ENCODE peak calls at places on chromosomes 13 and 19, in five cellular contexts. V is left lung, O is OCI-LY7, B is fibroblast of lung, H is esophagus squamous epithelium. M is an unnamed sample.

GRCh38 chr19:36028313-36029041 is 4.2 kb downstream of the CLIP3 start:
- DNase-seq in V (no peak), H (no peak), O (no peak), B (no peak), M (no peak)

GRCh38 chr19:49801966-49802661 is 11.0 kb downstream of the FUZ start:
- DNase-seq in H (no peak), B (peak), O (no peak), V (peak), M (peak)

GRCh38 chr13:20814224-20814910 is 40.6 kb upstream of the EEF1AKMT1 start:
- DNase-seq in B (peak), O (no peak), H (no peak), V (peak), M (peak)

GRCh38 chr19:12783226-12783848 is 7.9 kb upstream of the JUNB start:
- DNase-seq in V (no peak), O (no peak), B (no peak), H (no peak), M (no peak)

GRCh38 chr13:36850790-36851438 is 31.9 kb downstream of the RFXAP start:
- DNase-seq in V (no peak), O (peak), H (no peak), B (no peak), M (no peak)

GRCh38 chr19:6828698-6829633 is 56.5 kb downstream of the VAV1 start:
- DNase-seq in O (peak), H (no peak), B (no peak), V (no peak), M (no peak)

GRCh38 chr13:90696656-90697055 is 650.8 kb upstream of the MIR17HG start:
- DNase-seq in V (no peak), B (peak), O (no peak), H (no peak), M (no peak)

GRCh38 chr19:47032171-47032811 is 12.7 kb downstream of the NPAS1 start:
- DNase-seq in V (no peak), B (no peak), O (peak), H (no peak), M (no peak)

GRCh38 chr19:51891193-51891747 is 3.5 kb upstream of the ZNF577 start:
- DNase-seq in B (no peak), H (no peak), O (no peak), V (no peak), M (no peak)

GRCh38 chr19:58346961-58347929 is 6.0 kb downstream of the A1BG start:
- DNase-seq in H (no peak), V (peak), O (peak), B (peak), M (peak)

GRCh38 chr19:10861118-10861651 is 10.2 kb upstream of the CARM1 start:
- DNase-seq in V (no peak), H (no peak), B (no peak), O (peak), M (no peak)
- TF ChIP-seq CTCF in V (no peak), H (peak), B (peak), O (peak), M (peak)

GRCh38 chr13:76886292-76887061 is at the start of gene KCTD12:
- DNase-seq in B (peak), V (peak), H (peak), O (peak), M (peak)
- TF ChIP-seq CTCF in B (peak), V (no peak), H (peak), O (peak), M (peak)

DNA sequence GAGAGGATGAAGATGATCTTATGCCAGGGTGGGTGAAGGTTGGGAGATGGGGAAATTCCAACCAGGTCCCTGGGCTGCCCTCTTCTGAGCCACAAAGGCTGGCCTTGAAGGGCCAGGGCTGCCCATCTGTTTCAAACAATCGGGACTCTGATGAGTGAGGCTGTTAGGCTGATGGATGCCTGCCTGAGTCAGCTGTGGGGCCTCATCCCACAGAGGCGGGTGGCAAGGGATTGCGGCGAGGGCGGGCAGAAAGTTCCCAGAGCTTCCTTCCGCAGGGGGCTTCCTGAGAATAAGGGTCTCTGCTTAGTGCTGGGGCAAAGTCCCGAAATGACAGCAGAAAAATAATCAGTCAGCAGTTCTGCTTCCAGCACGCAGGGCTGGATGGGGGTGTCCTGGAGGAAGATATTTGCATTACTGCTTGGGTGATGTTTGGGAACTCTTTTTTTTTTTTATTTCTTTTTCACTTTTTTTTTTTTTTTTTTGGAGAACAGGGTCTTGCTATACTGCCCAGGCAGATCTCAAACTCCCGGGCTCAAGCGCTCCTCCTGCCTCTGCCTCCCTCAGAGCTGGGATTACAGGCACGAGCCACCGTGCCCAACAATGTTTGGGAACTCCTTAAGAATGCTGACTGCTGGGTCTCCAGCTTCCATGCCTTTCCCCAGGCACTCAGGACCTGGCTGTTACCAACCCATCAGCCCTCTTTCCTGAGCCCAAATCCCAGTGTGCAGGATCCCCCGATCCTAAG is 14.1 kb downstream of the SH3GL1 start:
- DNase-seq in O (no peak), H (no peak), B (no peak), V (no peak), M (no peak)
- TF ChIP-seq CTCF in O (no peak), H (peak), B (peak), V (no peak), M (peak)

DNA sequence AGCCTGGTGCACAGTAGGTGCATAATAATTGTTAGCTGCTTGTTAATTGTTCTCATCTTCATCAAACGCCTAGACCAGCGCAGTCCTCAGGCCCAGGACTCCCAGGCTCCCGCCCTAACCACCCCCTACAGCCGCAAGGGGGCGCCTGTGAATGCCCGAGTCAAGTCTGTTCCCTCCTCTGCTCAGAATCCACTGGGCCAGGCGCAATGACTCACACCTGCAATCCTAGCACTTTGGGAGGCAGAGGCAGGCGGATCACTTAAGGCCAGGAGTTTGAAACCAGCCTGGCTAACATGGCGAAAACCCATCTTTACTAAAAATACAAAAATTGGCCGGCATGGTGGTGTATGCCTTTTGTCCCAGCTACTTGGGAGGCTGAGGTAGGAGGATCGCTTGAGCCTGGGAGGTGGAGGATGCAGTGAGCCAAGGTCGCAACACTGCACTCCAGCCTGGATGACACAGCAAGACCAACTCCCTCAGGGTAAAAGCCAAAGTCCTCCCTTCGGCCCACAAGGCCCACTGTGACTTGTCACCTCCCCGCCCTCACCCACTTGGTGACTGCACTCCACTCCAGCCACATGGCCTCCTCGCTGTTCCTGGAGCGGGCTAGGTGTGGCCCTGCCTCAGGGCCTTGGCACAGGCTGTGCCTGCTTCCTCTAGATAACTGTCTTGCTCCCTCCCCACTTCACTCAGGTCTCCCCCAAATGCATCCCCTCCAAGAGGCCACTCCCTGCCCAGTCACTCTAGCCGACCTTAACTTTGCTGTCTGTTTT is 9.1 kb downstream of the ZNF653 start:
- DNase-seq in H (no peak), O (peak), V (peak), B (peak), M (peak)
- TF ChIP-seq CTCF in H (peak), O (peak), V (peak), B (peak), M (peak)

DNA sequence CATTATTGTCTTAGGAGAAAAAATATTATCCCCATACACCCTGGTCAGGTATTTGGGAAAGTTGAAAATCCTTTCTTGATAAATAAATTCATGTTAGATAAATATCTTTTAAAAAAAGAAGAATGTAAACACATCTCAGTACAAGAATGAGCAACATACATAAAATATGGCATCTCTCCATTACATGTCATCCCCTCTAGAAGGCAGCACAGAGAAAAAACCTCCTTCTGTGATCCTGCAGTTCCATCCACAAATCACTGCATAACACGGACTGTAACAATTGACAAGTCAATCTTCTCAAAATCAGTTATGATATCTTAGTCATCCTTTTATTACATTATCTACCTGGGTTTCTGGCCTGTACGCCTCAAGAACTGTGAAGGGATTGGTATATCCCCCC is 683.9 kb upstream of the KLHL1 start:
- DNase-seq in V (no peak), H (no peak), O (no peak), B (no peak), M (no peak)
- TF ChIP-seq CTCF in V (no peak), H (no peak), O (peak), B (no peak), M (no peak)

GRCh38 chr13:24858953-24859352 is 95.0 kb downstream of the RNF17 start:
- DNase-seq in B (no peak), V (no peak), O (no peak), H (no peak), M (no peak)
- TF ChIP-seq CTCF in B (no peak), V (no peak), O (peak), H (no peak), M (no peak)

GRCh38 chr13:111493468-111493867 is 173.0 kb downstream of the TEX29 start:
- DNase-seq in H (no peak), B (no peak), O (no peak), V (no peak), M (no peak)
- TF ChIP-seq CTCF in H (no peak), B (no peak), O (no peak), V (no peak), M (no peak)